ENCODE peak calls at places on chromosomes 13 and 19, in nine cellular contexts. T is pancreas, V is mucosa of descending colon, U is adrenal gland, J is RWPE1, G is GM10248, F is H9, H is breast epithelium, A is AG04450. L is an unnamed sample.

GRCh38 chr19:3175761-3176714 is 2.5 kb upstream of the S1PR4 start:
- DNase-seq in T (no peak), V (peak; percentile 90), U (no peak), J (peak; percentile 45), G (no peak), F (no peak), H (no peak), A (no peak), L (no peak)

GRCh38 chr13:74040200-74040599 is 94.0 kb downstream of the KLF12 start:
- DNase-seq in T (peak; percentile 60), V (peak; percentile 75), U (peak; percentile 62), J (peak; percentile 26), G (peak; percentile 44), F (peak; percentile 88), H (no peak), A (no peak), L (no peak)

GRCh38 chr13:48278806-48279205 is 24.7 kb upstream of the RB1 start:
- DNase-seq in T (no peak), V (no peak), U (no peak), J (no peak), G (no peak), F (no peak), H (no peak), A (no peak), L (no peak)

GRCh38 chr13:60261432-60262351 is 98.0 kb upstream of the DIAPH3 start:
- DNase-seq in T (no peak), V (no peak), U (no peak), J (no peak), G (no peak), F (peak; percentile 92), H (no peak), A (no peak), L (no peak)

GRCh38 chr19:4326837-4327251 is 11.8 kb downstream of the STAP2 start:
- DNase-seq in T (no peak), V (no peak), U (no peak), J (no peak), G (peak; percentile 18), F (peak; percentile 84), H (no peak), A (no peak), L (no peak)

GRCh38 chr13:75296651-75297050 is 185.3 kb downstream of the TBC1D4 start:
- DNase-seq in T (no peak), V (no peak), U (no peak), J (no peak), G (no peak), F (no peak), H (no peak), A (no peak), L (no peak)

GRCh38 chr13:59176775-59177174 is 987.0 kb downstream of the DIAPH3 start:
- DNase-seq in T (no peak), V (no peak), U (no peak), J (no peak), G (peak; percentile 10), F (peak; percentile 30), H (no peak), A (no peak), L (no peak)

GRCh38 chr13:100610399-100611347 is 22.1 kb upstream of the GGACT start:
- DNase-seq in T (no peak), V (no peak), U (no peak), J (no peak), G (peak; percentile 39), F (no peak), H (no peak), A (no peak), L (no peak)

GRCh38 chr13:29847501-29847983 is 2.9 kb downstream of the UBL3 start:
- DNase-seq in T (no peak), V (peak; percentile 46), U (peak; percentile 60), J (no peak), G (no peak), F (no peak), H (no peak), A (no peak), L (no peak)

GRCh38 chr19:18021121-18021755 is 13.3 kb downstream of the ARRDC2 start:
- DNase-seq in T (peak; percentile 89), V (peak; percentile 78), U (peak; percentile 94), J (peak; percentile 67), G (peak; percentile 40), F (no peak), H (peak; percentile 79), A (no peak), L (no peak)

GRCh38 chr13:36848228-36848982 is 29.4 kb downstream of the RFXAP start:
- DNase-seq in T (no peak), V (peak; percentile 27), U (no peak), J (no peak), G (no peak), F (no peak), H (no peak), A (no peak), L (no peak)

GRCh38 chr19:12521996-12522395 is 29.3 kb downstream of the ZNF564 start:
- DNase-seq in T (no peak), V (no peak), U (no peak), J (no peak), G (no peak), F (peak; percentile 41), H (no peak), A (no peak), L (no peak)

GRCh38 chr19:54123682-54124081 is 8.1 kb downstream of the PRPF31 start:
- DNase-seq in T (no peak), V (no peak), U (no peak), J (no peak), G (no peak), F (no peak), H (no peak), A (no peak), L (no peak)

GRCh38 chr19:27851002-27851481 is 1361.9 kb downstream of the UQCRFS1 start:
- DNase-seq in T (peak; percentile 52), V (no peak), U (no peak), J (no peak), G (no peak), F (no peak), H (no peak), A (no peak), L (no peak)

GRCh38 chr19:6425732-6426686 is 1.4 kb upstream of the KHSRP start:
- DNase-seq in T (no peak), V (peak; percentile 27), U (peak; percentile 67), J (no peak), G (no peak), F (no peak), H (no peak), A (no peak), L (no peak)
- TF ChIP-seq CTCF in T (no peak), V (no peak), U (no peak), J (no peak), G (no peak), F (peak; percentile 26), H (no peak), A (no peak), L (no peak)

DNA sequence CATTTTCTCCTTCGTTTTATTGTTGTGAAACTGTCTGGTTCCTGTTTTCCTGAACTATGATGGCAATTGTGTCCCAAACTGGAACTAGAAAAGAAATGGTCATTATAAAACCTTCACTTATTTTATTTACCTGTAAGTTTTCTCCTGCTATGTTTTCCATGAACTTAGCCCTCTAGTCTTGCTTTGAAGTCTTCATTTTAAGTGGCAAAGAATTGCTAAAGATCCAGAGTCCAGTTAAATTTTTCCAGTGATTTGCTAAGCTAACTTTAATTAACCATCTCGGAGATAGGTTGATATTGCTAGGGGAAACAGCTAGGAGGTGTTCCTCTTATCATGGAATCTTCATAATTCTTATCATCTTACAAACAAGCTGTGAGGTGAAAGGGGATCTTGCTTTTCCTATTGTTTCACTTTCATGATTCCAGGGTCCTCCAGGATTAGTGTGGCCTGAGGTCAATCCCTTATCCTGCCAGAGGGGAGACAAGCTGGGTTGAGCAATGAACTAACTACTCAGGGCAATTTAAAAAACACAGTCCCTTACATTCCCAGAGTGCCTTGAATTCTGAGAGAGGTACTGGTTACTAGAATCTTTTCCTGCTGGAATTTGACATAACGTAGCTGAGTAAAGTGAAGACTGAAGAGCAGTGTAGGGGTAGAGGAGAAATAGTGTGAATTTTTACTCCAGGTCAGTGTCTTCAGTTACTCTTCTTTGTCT is 112.5 kb downstream of the ESD start:
- DNase-seq in T (no peak), V (no peak), U (no peak), J (no peak), G (no peak), F (peak; percentile 50), H (no peak), A (no peak), L (no peak)
- TF ChIP-seq CTCF in T (no peak), V (no peak), U (no peak), J (no peak), G (no peak), F (peak; percentile 39), H (no peak), A (peak; percentile 9), L (no peak)

GRCh38 chr13:40206241-40207109 is 460.0 kb downstream of the FOXO1 start:
- DNase-seq in T (no peak), V (no peak), U (no peak), J (peak; percentile 83), G (peak; percentile 52), F (no peak), H (no peak), A (no peak), L (no peak)

GRCh38 chr13:40200273-40200978 is 466.0 kb downstream of the FOXO1 start:
- DNase-seq in T (no peak), V (no peak), U (no peak), J (no peak), G (no peak), F (no peak), H (no peak), A (no peak), L (no peak)

GRCh38 chr13:40207110-40207478 is 459.3 kb downstream of the FOXO1 start:
- DNase-seq in T (no peak), V (no peak), U (no peak), J (no peak), G (peak; percentile 52), F (no peak), H (no peak), A (no peak), L (no peak)

GRCh38 chr13:40205771-40206240 is 460.6 kb downstream of the FOXO1 start:
- DNase-seq in T (no peak), V (no peak), U (no peak), J (no peak), G (no peak), F (no peak), H (no peak), A (no peak), L (no peak)

GRCh38 chr13:40204246-40204645 is 462.2 kb downstream of the FOXO1 start:
- DNase-seq in T (no peak), V (no peak), U (no peak), J (no peak), G (no peak), F (no peak), H (no peak), A (no peak), L (no peak)
- TF ChIP-seq CTCF in T (no peak), V (no peak), U (no peak), J (no peak), G (no peak), F (no peak), H (no peak), A (no peak), L (no peak)

DNA sequence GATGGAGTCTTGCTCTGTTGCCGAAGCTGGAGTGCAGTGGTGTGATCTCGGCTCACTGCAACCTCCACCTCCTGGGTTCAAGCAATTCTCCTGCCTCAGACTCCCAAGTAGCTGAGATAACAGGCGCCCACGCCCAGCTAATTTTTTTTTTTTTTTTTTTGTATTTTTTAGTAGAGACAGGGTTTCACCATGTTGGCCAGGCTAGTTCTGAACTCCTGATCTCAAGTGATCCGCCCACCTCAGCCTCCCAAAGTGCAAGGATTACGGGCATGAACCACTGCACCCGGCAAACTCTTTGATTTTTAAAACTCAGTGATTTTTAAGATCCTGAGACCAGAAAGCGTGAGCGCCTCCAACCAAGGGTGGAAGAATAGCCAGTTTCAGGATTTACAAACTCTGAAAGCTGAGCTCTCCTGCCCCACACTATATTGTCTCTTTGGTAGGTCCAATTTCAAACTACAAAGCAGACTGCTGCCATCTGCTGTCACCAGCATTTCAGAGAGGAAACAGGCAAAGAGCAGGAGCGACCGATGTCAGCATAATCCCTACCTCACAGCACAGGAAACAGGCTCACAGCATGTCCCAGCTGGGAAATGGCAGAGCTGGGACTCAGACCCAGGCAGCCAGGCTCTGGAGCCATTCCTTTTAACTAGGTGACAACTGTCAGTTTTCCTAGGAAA is 9.2 kb downstream of the NOSIP start:
- DNase-seq in T (no peak), V (peak; percentile 83), U (no peak), J (no peak), G (no peak), F (peak; percentile 67), H (no peak), A (no peak), L (no peak)
- TF ChIP-seq CTCF in T (no peak), V (no peak), U (no peak), J (no peak), G (peak; percentile 43), F (peak; percentile 19), H (no peak), A (no peak), L (no peak)